ENCODE peak calls at places on chromosomes 6 and 20, in four cellular contexts. T, Z, K and O are unnamed samples.

GRCh38 chr20:9503530-9504251 is 10.7 kb upstream of the LAMP5 start:
- DNase-seq in T (no peak), Z (no peak), K (no peak), O (no peak)

GRCh38 chr20:38855356-38855755 is 49.9 kb downstream of the PPP1R16B start:
- DNase-seq in Z (no peak), T (no peak), K (no peak), O (no peak)

GRCh38 chr6:80742481-80742880 is 636.0 kb downstream of the BCKDHB start:
- DNase-seq in K (no peak), T (no peak), Z (no peak), O (no peak)

GRCh38 chr6:4732691-4733315 is 43.4 kb upstream of the CDYL start:
- DNase-seq in Z (peak; percentile 60), K (peak; percentile 23), T (peak; percentile 35), O (no peak)

GRCh38 chr20:52081066-52081465 is 110.5 kb downstream of the ZFP64 start:
- DNase-seq in T (no peak), K (no peak), Z (no peak), O (no peak)

GRCh38 chr6:133854633-133855598 is 34.0 kb upstream of the TCF21 start:
- DNase-seq in T (no peak), K (no peak), Z (no peak), O (peak; percentile 76)

GRCh38 chr20:17625246-17626051 is 55.6 kb downstream of the DSTN start:
- DNase-seq in Z (peak; percentile 40), K (no peak), T (no peak), O (peak; percentile 61)

GRCh38 chr20:60804240-60804917 is 447.7 kb upstream of the CDH4 start:
- DNase-seq in K (no peak), T (no peak), Z (no peak), O (no peak)

GRCh38 chr6:617485-618100 is 39.3 kb downstream of the HUS1B start:
- DNase-seq in K (no peak), Z (peak; percentile 81), T (no peak), O (no peak)

GRCh38 chr6:169894377-169894960 is 143.0 kb downstream of the ERMARD start:
- DNase-seq in T (peak; percentile 7), Z (no peak), K (no peak), O (no peak)

GRCh38 chr20:61117725-61118124 is 134.3 kb upstream of the CDH4 start:
- DNase-seq in Z (no peak), T (no peak), K (no peak), O (no peak)

GRCh38 chr6:10278786-10279185 is 136.1 kb downstream of the TFAP2A start:
- DNase-seq in T (no peak), K (no peak), Z (no peak), O (no peak)

GRCh38 chr6:135703621-135704020 is 147.9 kb upstream of the PDE7B start:
- DNase-seq in K (no peak), T (no peak), Z (no peak), O (no peak)

GRCh38 chr20:13105864-13106457 is 97.2 kb downstream of the SPTLC3 start:
- DNase-seq in K (no peak), T (no peak), Z (no peak), O (no peak)

GRCh38 chr20:36305602-36306556 is at the start of gene DLGAP4:
- DNase-seq in T (no peak), Z (no peak), K (no peak), O (no peak)

GRCh38 chr6:165205632-165206031 is 103.8 kb downstream of the C6orf118 start:
- DNase-seq in T (no peak), Z (no peak), K (no peak), O (no peak)

GRCh38 chr20:48986899-48987298 is 59.2 kb upstream of the CSE1L start:
- DNase-seq in Z (no peak), T (no peak), K (no peak), O (no peak)
- TF ChIP-seq CTCF in Z (no peak), T (no peak), K (no peak), O (peak; percentile 40)

GRCh38 chr20:45336530-45337366 is 11.5 kb downstream of the SDC4 start:
- DNase-seq in Z (peak; percentile 69), T (no peak), K (no peak), O (peak; percentile 84)
- H3K4me3 ChIP-seq in Z (peak overlapping the region; percentile 42), T (no peak overlapping the region), K (no peak overlapping the region), O (peak overlapping the region; percentile 8)

GRCh38 chr20:25534845-25535244 is 50.5 kb downstream of the NINL start:
- DNase-seq in T (no peak), K (no peak), Z (no peak), O (no peak)

GRCh38 chr20:25539742-25540201 is 45.6 kb downstream of the NINL start:
- DNase-seq in T (no peak), K (no peak), Z (no peak), O (no peak)

GRCh38 chr20:25538838-25539665 is 46.3 kb downstream of the NINL start:
- DNase-seq in K (no peak), Z (no peak), T (no peak), O (no peak)

GRCh38 chr20:25540273-25540672 is 45.1 kb downstream of the NINL start:
- DNase-seq in Z (no peak), K (no peak), T (no peak), O (no peak)

DNA sequence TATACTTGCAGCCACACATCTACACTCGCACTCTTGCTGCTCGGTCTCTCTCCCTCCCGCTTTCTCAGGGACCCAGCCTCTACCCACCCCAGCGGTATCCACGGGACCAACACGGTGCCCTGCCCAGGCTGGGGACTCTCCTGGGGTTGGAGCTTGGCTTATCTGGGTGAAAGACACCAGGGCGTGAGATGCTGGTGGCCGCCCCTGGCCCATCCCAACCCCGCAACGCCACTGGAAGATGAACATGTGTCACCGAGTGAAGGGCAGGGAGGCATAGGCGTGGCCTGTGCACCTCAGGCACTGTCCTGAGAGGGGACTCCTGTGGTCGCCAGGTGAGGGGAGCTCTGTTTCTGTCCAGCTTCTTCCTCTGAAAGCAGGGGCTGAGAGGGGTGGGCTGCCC is 47.4 kb downstream of the NINL start:
- DNase-seq in Z (no peak), K (no peak), T (no peak), O (no peak)
- H3K27ac ChIP-seq in Z (no peak overlapping the region), K (no peak overlapping the region), T (no peak overlapping the region), O (no peak overlapping the region)

DNA sequence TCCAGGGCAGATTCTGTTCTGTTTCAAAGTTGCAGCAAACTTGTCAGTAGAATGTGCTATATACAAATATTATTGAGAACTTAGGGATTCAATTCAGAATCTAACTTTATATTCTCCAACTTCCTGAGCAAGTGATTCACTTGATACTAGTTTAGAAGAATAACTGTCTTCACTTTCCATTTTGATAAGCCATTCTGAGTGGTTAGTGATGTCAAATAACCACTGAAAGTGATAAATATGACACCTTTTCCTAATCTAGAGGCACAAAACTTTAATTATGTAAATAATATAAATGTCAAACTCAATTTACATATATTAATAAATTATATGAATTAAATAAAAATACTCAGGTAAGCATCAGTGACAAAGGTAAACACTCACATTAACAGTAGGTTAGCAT is 20.5 kb upstream of the SIM1 start:
- DNase-seq in K (no peak), Z (no peak), T (no peak), O (no peak)
- TF ChIP-seq CTCF in K (no peak), Z (no peak), T (no peak), O (no peak)

DNA sequence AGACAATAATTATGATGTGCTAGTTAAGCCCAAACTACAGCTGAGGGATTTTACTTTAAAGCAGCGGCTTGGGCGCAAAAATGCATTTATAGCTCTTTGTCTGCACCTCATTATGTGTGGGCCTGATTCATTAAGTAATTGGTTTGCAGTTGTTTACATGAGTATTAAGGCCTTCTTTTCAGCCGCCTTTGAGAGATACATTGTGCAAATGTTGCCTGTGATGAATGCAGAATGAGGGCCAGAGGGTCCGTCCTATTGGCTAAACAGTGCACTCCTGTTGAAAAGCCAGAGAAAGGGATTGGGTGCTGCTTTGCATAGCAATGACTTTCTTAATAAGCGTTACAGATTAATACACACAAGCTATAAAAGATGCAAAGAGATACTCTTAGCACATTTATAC is 68.3 kb upstream of the XRN2 start:
- DNase-seq in T (no peak), K (no peak), Z (no peak), O (no peak)
- H3K4me3 ChIP-seq in T (no peak overlapping the region), K (no peak overlapping the region), Z (no peak overlapping the region), O (no peak overlapping the region)

GRCh38 chr20:55580475-55580874 is 424.8 kb downstream of the CBLN4 start:
- DNase-seq in T (no peak), Z (no peak), K (no peak), O (no peak)

GRCh38 chr20:55579802-55580201 is 425.5 kb downstream of the CBLN4 start:
- DNase-seq in Z (no peak), K (no peak), T (no peak), O (no peak)

GRCh38 chr20:55582498-55582897 is 422.8 kb downstream of the CBLN4 start:
- DNase-seq in T (no peak), Z (no peak), K (no peak), O (no peak)

GRCh38 chr20:55581519-55581918 is 423.8 kb downstream of the CBLN4 start:
- DNase-seq in T (no peak), Z (no peak), K (no peak), O (no peak)

DNA sequence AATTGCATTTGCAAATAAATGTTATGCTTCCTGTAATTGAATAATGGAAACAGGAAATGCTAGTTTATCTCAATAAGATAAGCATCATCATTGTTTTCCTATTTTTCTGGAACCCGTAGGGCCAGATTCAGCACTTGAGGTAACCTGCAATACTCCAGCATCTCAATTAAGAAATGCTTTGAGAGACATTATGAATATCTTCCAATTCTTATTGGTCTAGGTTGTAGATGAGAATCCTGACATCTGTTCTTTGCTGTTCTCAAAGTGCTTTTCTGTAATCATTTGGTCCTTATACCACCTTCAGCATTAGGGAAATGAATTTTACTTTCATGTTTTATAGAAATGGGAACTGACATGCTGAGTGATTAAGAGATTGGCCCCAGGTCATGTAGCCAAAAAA is 428.3 kb downstream of the CBLN4 start:
- DNase-seq in K (no peak), T (no peak), Z (no peak), O (no peak)
- H3K27ac ChIP-seq in K (no peak overlapping the region), T (no peak overlapping the region), Z (no peak overlapping the region), O (no peak overlapping the region)

GRCh38 chr20:57902478-57902877 is 192.7 kb upstream of the PMEPA1 start:
- DNase-seq in Z (no peak), K (no peak), T (no peak), O (no peak)

GRCh38 chr20:57908226-57908625 is 198.4 kb upstream of the PMEPA1 start:
- DNase-seq in T (no peak), K (no peak), Z (no peak), O (no peak)

GRCh38 chr20:57907131-57908083 is 197.6 kb upstream of the PMEPA1 start:
- DNase-seq in K (no peak), Z (no peak), T (peak; percentile 37), O (no peak)

GRCh38 chr20:57904706-57905105 is 194.9 kb upstream of the PMEPA1 start:
- DNase-seq in Z (no peak), K (no peak), T (no peak), O (no peak)

DNA sequence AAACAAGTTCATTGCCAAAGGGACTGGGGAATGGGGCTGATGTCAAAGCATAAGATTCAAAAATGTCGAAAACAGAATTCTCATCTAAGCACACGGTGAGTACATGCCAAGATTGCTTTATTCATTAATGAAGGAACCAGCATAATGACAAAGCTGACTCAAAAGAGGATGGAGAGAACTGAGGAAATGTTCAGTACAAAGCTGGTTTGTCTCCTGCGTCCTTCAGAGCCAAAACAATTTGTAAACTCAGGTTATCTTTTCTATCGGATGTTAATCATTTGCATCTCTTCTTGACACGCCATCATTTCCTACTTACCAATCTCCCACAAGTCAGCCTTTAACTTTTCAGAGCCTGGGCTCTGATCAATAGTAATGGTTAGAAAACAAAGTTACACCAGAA is 195.6 kb upstream of the PMEPA1 start:
- DNase-seq in K (no peak), Z (no peak), T (no peak), O (no peak)
- TF ChIP-seq CTCF in K (no peak), Z (no peak), T (no peak), O (no peak)